ENCODE peak calls at places on chromosomes 11 and 22, in eight cellular contexts. B, R, X, F, A, P, K and Y are unnamed samples.
A peak's percentile ranks its signal among the peaks of the same experiment; 100 is the strongest.

GRCh38 chr22:37581534-37581933 is 1.6 kb upstream of the LGALS2 start:
- DNase-seq in B (no peak), R (peak; percentile 95), X (peak; percentile 84), F (no peak), A (no peak), P (no peak), K (peak; percentile 72), Y (no peak)

GRCh38 chr11:94650756-94651155 is 83.6 kb downstream of the PIWIL4 start:
- DNase-seq in B (no peak), R (no peak), X (no peak), F (peak; percentile 77), A (no peak), P (no peak), K (peak; percentile 17), Y (no peak)

GRCh38 chr11:19311306-19312030 is 70.7 kb upstream of the E2F8 start:
- DNase-seq in B (peak; percentile 25), R (peak; percentile 76), X (no peak), F (peak; percentile 75), A (peak; percentile 31), P (peak; percentile 19), K (peak; percentile 74), Y (no peak)

GRCh38 chr11:72553748-72554147 is 119.4 kb upstream of the CLPB start:
- DNase-seq in B (no peak), R (no peak), X (no peak), F (no peak), A (no peak), P (no peak), K (no peak), Y (no peak)

GRCh38 chr11:103395612-103396011 is 286.4 kb downstream of the DYNC2H1 start:
- DNase-seq in B (no peak), R (no peak), X (no peak), F (no peak), A (no peak), P (no peak), K (no peak), Y (no peak)

GRCh38 chr11:40166892-40167291 is 1292.6 kb downstream of the LRRC4C start:
- DNase-seq in B (no peak), R (no peak), X (no peak), F (no peak), A (no peak), P (no peak), K (no peak), Y (no peak)

GRCh38 chr11:16030664-16031063 is 325.7 kb downstream of the SOX6 start:
- DNase-seq in B (no peak), R (no peak), X (no peak), F (no peak), A (no peak), P (no peak), K (no peak), Y (no peak)

GRCh38 chr11:94196363-94196762 is 67.7 kb downstream of the PANX1 start:
- DNase-seq in B (no peak), R (peak; percentile 64), X (no peak), F (no peak), A (no peak), P (no peak), K (no peak), Y (no peak)

GRCh38 chr22:49703391-49703926 is 124.2 kb downstream of the BRD1 start:
- DNase-seq in B (no peak), R (no peak), X (no peak), F (no peak), A (no peak), P (no peak), K (no peak), Y (no peak)

GRCh38 chr22:50713008-50713385 is 25.0 kb upstream of the ACR start:
- DNase-seq in B (no peak), R (no peak), X (peak; percentile 70), F (peak; percentile 17), A (no peak), P (no peak), K (no peak), Y (no peak)

GRCh38 chr22:26767351-26767970 is 110.1 kb downstream of the MIAT start:
- DNase-seq in B (no peak), R (no peak), X (no peak), F (no peak), A (no peak), P (no peak), K (no peak), Y (no peak)

GRCh38 chr11:87265132-87265531 is 227.4 kb downstream of the TMEM135 start:
- DNase-seq in B (no peak), R (no peak), X (no peak), F (no peak), A (no peak), P (no peak), K (no peak), Y (no peak)

GRCh38 chr22:46007848-46008261 is 30.9 kb upstream of the WNT7B start:
- DNase-seq in B (no peak), R (peak; percentile 39), X (peak; percentile 81), F (peak; percentile 96), A (no peak), P (no peak), K (peak; percentile 58), Y (peak; percentile 78)

GRCh38 chr11:88439356-88439755 is 101.8 kb upstream of the CTSC start:
- DNase-seq in B (no peak), R (no peak), X (no peak), F (no peak), A (no peak), P (no peak), K (no peak), Y (no peak)

GRCh38 chr11:118048472-118049370 is 28.2 kb upstream of the TMPRSS4 start:
- DNase-seq in B (no peak), R (peak; percentile 20), X (no peak), F (no peak), A (no peak), P (no peak), K (no peak), Y (no peak)

GRCh38 chr22:33321466-33321865 is 263.3 kb upstream of the SYN3 start:
- DNase-seq in B (no peak), R (no peak), X (no peak), F (no peak), A (no peak), P (peak; percentile 45), K (no peak), Y (no peak)

GRCh38 chr11:88623536-88623935 is 286.0 kb upstream of the CTSC start:
- DNase-seq in B (no peak), R (no peak), X (no peak), F (no peak), A (no peak), P (no peak), K (no peak), Y (no peak)

DNA sequence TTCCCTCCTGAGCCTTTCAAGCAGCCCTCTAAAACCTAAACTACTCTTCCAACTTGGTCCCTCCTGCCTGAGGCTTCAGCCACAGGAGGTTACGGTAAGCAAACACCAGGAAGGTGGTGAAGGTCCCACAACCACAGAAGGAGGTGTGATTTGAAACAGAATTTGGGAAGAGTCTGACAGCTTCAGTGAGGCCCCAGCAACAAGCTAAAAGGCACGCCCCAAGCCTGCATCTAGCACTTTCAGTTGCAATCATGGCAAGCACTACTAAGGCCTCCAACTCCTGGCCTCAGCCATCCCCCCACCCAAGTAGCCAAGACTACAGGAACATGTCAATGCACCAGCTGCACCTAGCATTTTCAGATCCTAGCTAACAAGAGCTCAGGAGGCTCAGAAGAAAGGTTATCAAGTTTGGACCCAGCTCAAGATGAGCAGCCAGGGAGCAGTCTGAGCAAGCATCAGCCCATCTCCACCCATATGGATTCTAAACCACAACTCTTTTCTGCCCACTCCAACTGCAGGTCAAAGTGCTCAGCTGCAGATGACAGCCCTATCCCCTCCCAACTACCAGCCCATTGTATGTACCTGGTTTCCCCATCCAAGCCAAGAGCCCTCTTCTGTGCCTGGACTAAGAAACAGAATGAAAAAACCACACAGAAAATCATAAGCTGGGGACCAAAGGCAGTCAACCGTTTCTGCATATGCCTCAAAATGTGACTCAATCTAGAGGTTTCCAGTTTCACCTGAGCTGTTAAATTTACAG is 10.4 kb upstream of the AHNAK start:
- DNase-seq in B (no peak), R (no peak), X (no peak), F (no peak), A (no peak), P (peak; percentile 81), K (peak; percentile 58), Y (no peak)
- TF ChIP-seq POLR2AphosphoS5 in B (no peak), R (no peak), X (peak; percentile 57), F (no peak), A (no peak), P (no peak), K (no peak), Y (no peak)

GRCh38 chr11:125566235-125566634 is 3.0 kb upstream of the EI24 start:
- DNase-seq in B (no peak), R (no peak), X (no peak), F (no peak), A (no peak), P (no peak), K (no peak), Y (no peak)
- TF ChIP-seq POLR2AphosphoS5 in B (no peak), R (no peak), X (no peak), F (no peak), A (no peak), P (no peak), K (no peak), Y (no peak)

GRCh38 chr22:29799217-29799680 is 32.1 kb downstream of the UQCR10 start:
- DNase-seq in B (no peak), R (peak; percentile 95), X (peak; percentile 90), F (peak; percentile 94), A (peak; percentile 58), P (no peak), K (peak; percentile 70), Y (peak; percentile 96)
- TF ChIP-seq POLR2AphosphoS5 in B (no peak), R (peak; percentile 95), X (peak; percentile 74), F (peak; percentile 30), A (peak; percentile 41), P (no peak), K (no peak), Y (peak; percentile 91)

GRCh38 chr11:65803797-65804492 is 17.1 kb downstream of the OVOL1 start:
- DNase-seq in B (no peak), R (no peak), X (no peak), F (peak; percentile 40), A (no peak), P (no peak), K (no peak), Y (no peak)

GRCh38 chr11:65809496-65809895 is 22.6 kb downstream of the OVOL1 start:
- DNase-seq in B (no peak), R (no peak), X (no peak), F (no peak), A (no peak), P (no peak), K (no peak), Y (no peak)

GRCh38 chr11:65808744-65809341 is 22.0 kb downstream of the OVOL1 start:
- DNase-seq in B (no peak), R (no peak), X (no peak), F (no peak), A (no peak), P (no peak), K (no peak), Y (no peak)

GRCh38 chr11:65810046-65810868 is 23.4 kb downstream of the OVOL1 start:
- DNase-seq in B (no peak), R (no peak), X (no peak), F (no peak), A (no peak), P (no peak), K (no peak), Y (no peak)

DNA sequence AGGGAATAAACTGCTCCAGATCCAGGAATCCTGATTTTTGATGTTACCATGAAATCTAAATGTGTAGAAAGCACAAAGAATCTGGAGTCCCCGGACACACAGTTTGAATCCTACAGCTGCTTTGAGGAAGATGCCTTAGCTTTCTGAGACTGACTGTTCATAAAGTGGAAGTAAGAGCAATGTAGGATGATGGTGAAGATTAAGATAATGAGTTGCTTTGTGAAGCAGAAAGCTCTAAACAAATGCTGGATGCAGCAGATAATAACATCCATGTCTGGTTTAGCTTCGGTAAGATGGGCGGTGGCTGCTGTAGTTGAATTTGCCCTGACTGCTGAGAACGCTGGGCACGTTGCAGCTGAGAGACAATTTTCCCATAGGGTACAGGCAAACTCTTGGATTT is 20.1 kb downstream of the OVOL1 start:
- DNase-seq in B (no peak), R (no peak), X (no peak), F (no peak), A (no peak), P (no peak), K (no peak), Y (no peak)
- TF ChIP-seq POLR2AphosphoS5 in B (no peak), R (no peak), X (no peak), F (no peak), A (no peak), P (no peak), K (no peak), Y (no peak)